ENCODE peak calls at places on chromosomes 1 and 21, in eight cellular contexts. A is GM12864, C is neural crest cell, X is Panc1, K is astrocyte of the spinal cord, I is upper lobe of left lung, G is RWPE1, F is IMR-90. J is an unnamed sample.

GRCh38 chr1:35448344-35448801 is 108.8 kb downstream of the KIAA0319L start:
- DNase-seq in A (no peak), C (no peak), X (no peak), K (peak; percentile 91), I (peak; percentile 74), G (peak; percentile 86), F (peak; percentile 99), J (no peak)

GRCh38 chr1:67094191-67094590 is 40.2 kb upstream of the SLC35D1 start:
- DNase-seq in A (no peak), C (no peak), X (no peak), K (no peak), I (no peak), G (no peak), F (no peak), J (no peak)

GRCh38 chr1:156893048-156893953 is at the start of gene PEAR1:
- DNase-seq in A (no peak), C (peak; percentile 25), X (no peak), K (no peak), I (no peak), G (no peak), F (peak; percentile 31), J (no peak)

GRCh38 chr1:18572022-18572920 is 58.4 kb upstream of the PAX7 start:
- DNase-seq in A (no peak), C (no peak), X (no peak), K (no peak), I (no peak), G (no peak), F (no peak), J (no peak)

GRCh38 chr1:223212441-223212840 is 69.4 kb upstream of the TLR5 start:
- DNase-seq in A (no peak), C (no peak), X (no peak), K (no peak), I (no peak), G (no peak), F (no peak), J (no peak)

GRCh38 chr1:164759945-164760584 is 201.1 kb downstream of the PBX1 start:
- DNase-seq in A (no peak), C (no peak), X (no peak), K (no peak), I (no peak), G (no peak), F (no peak), J (no peak)

GRCh38 chr21:38349111-38349746 is 92.4 kb downstream of the KCNJ15 start:
- DNase-seq in A (no peak), C (no peak), X (no peak), K (peak; percentile 99), I (no peak), G (no peak), F (peak; percentile 6), J (no peak)

GRCh38 chr1:198268784-198269183 is 112.0 kb downstream of the NEK7 start:
- DNase-seq in A (no peak), C (no peak), X (no peak), K (no peak), I (no peak), G (no peak), F (no peak), J (no peak)

GRCh38 chr1:48679868-48680267 is 96.8 kb downstream of the BEND5 start:
- DNase-seq in A (no peak), C (no peak), X (no peak), K (no peak), I (no peak), G (no peak), F (no peak), J (no peak)

GRCh38 chr21:25997788-25998611 is 172.6 kb downstream of the APP start:
- DNase-seq in A (no peak), C (no peak), X (no peak), K (no peak), I (no peak), G (no peak), F (no peak), J (no peak)

DNA sequence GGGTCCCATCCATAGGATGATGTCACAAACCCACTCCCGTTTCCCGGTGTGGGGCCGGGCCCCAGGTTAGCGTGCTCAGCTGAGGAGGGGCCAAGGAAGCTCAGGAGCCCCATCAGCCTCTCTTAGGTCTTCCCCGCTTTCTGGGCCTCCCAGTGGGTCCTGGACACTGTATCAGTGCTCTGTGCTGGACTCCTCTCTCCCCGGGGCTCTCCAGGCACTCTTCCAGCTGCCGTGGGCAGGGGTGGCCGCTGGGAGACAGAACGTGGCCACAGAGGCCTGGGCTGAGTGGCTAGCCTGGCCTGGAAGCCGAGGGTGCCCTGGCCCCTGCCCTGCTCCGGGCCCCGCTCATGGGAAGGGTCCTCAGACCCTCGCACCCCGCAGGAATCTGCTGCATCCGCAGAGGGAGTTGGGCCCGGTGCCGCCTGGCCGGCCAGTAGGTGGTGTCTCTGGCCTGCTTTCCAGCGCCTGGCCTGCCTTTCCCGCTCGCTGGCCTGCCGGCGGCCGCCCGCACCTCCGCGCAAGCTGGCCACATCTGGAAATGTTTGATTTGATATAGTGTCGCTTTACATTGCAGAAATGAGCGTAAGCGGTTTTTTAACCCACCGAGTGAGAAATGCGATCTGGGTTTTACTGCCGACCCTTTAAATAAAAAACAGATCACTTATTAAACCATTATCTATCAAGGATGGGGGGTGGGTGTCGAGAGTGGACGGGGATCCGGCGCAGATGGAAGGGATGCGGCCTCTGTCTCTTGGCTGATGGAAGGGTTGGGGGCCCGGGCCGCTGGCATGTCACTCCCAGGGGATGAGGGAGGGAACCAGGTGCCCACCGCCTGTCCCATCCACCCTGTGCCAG is 74.4 kb upstream of the TTC34 start:
- DNase-seq in A (no peak), C (no peak), X (no peak), K (no peak), I (no peak), G (no peak), F (no peak), J (no peak)
- TF ChIP-seq CTCF in A (no peak), C (no peak), X (peak; percentile 93), K (no peak), I (peak; percentile 46), G (no peak), F (peak; percentile 11), J (no peak)

DNA sequence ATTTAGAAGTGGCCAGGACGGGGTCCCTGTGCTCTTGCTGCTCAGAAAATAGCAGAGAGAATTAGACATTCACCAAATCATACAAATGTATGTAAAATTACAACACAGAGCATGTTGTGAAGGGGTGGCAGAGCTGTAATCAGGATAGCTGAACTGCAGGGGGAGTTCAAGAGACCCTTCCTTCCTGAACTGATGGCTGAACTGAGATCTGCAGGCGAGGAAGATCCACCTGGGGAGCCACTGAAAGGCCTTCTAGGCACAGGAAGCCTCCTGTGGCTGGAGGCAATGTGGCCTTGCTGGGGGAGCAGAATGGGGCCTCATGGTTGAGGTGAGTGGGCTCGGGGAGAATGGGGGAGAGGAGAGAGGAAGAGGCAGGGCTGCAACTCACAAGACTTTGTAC is 216.5 kb downstream of the PRDM2 start:
- DNase-seq in A (no peak), C (no peak), X (no peak), K (no peak), I (no peak), G (no peak), F (no peak), J (no peak)
- TF ChIP-seq CTCF in A (no peak), C (no peak), X (no peak), K (no peak), I (no peak), G (no peak), F (no peak), J (no peak)

DNA sequence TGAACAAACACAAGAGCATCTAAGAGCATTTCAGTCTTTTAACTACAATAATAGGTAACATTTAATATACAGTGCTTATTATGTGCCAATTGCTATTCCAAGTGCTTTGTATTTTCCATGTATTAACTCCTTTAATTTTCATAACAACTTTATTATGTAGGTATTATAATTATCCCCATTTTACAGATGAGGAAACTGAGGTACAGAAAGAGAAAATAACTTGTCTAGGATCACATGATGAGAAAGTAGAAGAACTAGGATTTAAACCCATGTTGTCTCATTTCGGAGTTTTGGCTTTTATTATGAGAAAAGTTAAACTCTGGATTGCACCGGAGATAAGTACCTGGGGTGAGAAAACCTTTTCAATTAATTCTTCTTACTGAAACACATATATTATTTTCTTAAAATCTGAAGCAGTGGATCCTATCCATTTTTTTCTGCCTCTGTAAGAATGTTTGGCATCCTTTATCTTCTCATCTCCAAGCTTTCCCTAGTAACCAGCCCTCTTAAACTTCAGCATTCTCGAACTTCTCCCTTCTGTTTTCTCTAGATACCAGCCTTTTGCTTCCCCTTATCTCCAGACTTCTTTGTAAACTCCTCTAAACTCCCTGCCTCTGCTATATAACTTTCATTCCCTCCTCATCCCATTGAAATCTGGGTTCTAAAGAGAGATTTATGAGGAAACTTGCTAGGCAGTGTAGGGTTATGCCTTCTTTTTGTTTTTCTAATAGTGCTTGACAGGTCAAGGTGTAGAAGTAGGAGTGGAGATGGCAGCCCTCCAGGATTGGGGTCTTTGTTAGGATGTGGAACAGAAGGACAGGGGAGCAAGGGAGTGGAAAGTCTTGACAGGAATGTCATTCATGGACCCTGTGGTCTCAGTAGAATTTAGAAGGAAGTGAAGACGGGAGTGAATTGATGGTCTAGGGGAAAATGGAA is 28.3 kb downstream of the POU2F1 start:
- DNase-seq in A (no peak), C (no peak), X (no peak), K (no peak), I (no peak), G (no peak), F (no peak), J (no peak)
- TF ChIP-seq CTCF in A (no peak), C (no peak), X (no peak), K (no peak), I (no peak), G (no peak), F (no peak), J (no peak)

GRCh38 chr1:162000053-162000420 is 23.6 kb downstream of the OLFML2B start:
- DNase-seq in A (no peak), C (no peak), X (no peak), K (no peak), I (no peak), G (no peak), F (no peak), J (no peak)

GRCh38 chr1:162006081-162006480 is 17.6 kb downstream of the OLFML2B start:
- DNase-seq in A (no peak), C (no peak), X (no peak), K (no peak), I (no peak), G (no peak), F (no peak), J (no peak)

GRCh38 chr1:162003825-162004205 is 19.9 kb downstream of the OLFML2B start:
- DNase-seq in A (no peak), C (no peak), X (no peak), K (peak; percentile 92), I (peak; percentile 45), G (peak; percentile 68), F (peak; percentile 83), J (no peak)

GRCh38 chr1:162004441-162004950 is 19.2 kb downstream of the OLFML2B start:
- DNase-seq in A (no peak), C (no peak), X (no peak), K (no peak), I (no peak), G (no peak), F (no peak), J (no peak)

DNA sequence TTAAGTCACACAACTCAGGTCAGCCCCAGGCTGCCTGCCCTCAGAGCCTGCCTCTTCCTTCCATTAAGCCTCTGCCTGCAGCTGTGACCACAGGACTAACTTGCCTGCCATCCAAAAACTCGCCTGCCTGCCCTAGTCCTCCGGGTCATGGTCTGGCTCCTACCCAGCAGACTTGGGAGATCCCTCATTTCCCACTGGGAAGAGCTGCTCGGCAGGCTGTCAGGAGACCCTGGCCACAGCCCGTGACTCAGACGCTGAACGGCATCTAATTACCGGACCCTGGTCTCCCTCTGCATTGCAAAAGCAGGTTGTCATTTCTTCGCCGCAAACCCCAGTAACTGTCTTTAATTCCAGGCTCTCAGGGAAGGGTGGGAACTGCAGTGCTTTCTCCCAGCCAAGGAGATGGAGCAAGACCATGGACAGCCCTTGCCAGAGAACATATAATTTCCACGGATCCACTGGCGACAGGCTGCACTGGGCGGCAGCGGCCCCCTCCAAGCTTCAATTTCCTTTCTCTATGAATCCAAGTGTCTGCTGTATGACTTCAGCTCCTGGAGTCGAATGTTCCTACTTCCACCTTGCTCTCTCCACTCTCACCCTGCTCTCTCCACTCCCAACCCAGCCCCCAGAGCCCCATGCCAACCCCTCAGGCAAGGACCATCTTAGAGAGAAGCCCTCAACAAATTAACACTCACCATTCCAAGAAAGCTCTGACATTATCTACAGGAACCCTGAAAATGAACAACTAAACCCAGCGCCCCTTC is 20.4 kb downstream of the OLFML2B start:
- DNase-seq in A (no peak), C (no peak), X (no peak), K (peak; percentile 99), I (peak; percentile 34), G (no peak), F (peak; percentile 86), J (no peak)
- TF ChIP-seq CTCF in A (no peak), C (no peak), X (no peak), K (no peak), I (no peak), G (no peak), F (no peak), J (no peak)

J was measured in activated B cell treated with CpG ODN at 0.5 μM for 24 hours.